ENCODE peak calls at places on chromosomes 4 and X, in seven cellular contexts. P is K562, G is transverse colon, O is neural progenitor cell, J is astrocyte of the cerebellum, U is HepG2, A is cardiac fibroblast. V is an unnamed sample.
A peak's percentile ranks its signal among the peaks of the same experiment; 100 is the strongest.

GRCh38 chr4:117093581-117093980 is 8.2 kb upstream of the TRAM1L1 start:
- DNase-seq in P (no peak), G (no peak), O (no peak), J (no peak), U (no peak), A (no peak), V (peak; percentile 14)

GRCh38 chr4:125368684-125369083 is 53.9 kb downstream of the FAT4 start:
- DNase-seq in P (no peak), G (no peak), O (no peak), J (peak; percentile 83), U (no peak), A (peak; percentile 88), V (peak; percentile 86)

GRCh38 chrX:21838937-21839333 is 482 bp upstream of the MBTPS2 start:
- DNase-seq in P (peak; percentile 11), G (no peak), O (no peak), J (no peak), U (peak; percentile 1), A (peak; percentile 53), V (peak; percentile 33)

GRCh38 chrX:129000018-129000417 is 523.3 kb downstream of the SMARCA1 start:
- DNase-seq in P (no peak), G (no peak), O (no peak), J (no peak), U (peak; percentile 3), A (no peak), V (no peak)

GRCh38 chr4:36152712-36153111 is 91.6 kb downstream of the ARAP2 start:
- DNase-seq in P (no peak), G (no peak), O (no peak), J (no peak), U (no peak), A (no peak), V (no peak)

GRCh38 chr4:179738822-179739221 is 2296.6 kb upstream of the AGA start:
- DNase-seq in P (no peak), G (no peak), O (no peak), J (no peak), U (no peak), A (no peak), V (no peak)

GRCh38 chr4:40918330-40918729 is 168.6 kb downstream of the NSUN7 start:
- DNase-seq in P (no peak), G (peak; percentile 40), O (no peak), J (peak; percentile 24), U (no peak), A (peak; percentile 94), V (peak; percentile 87)

GRCh38 chr4:97104006-97104405 is 1039.3 kb downstream of the STPG2 start:
- DNase-seq in P (no peak), G (no peak), O (no peak), J (no peak), U (no peak), A (no peak), V (no peak)

GRCh38 chr4:104532677-104533076 is 38.0 kb upstream of the CXXC4 start:
- DNase-seq in P (no peak), G (no peak), O (no peak), J (no peak), U (no peak), A (no peak), V (no peak)

GRCh38 chrX:151153086-151153485 is 23.3 kb upstream of the GPR50 start:
- DNase-seq in P (peak; percentile 11), G (no peak), O (peak; percentile 77), J (no peak), U (peak; percentile 0), A (peak; percentile 3), V (peak; percentile 42)

GRCh38 chrX:38839269-38839668 is 38.0 kb downstream of the MID1IP1 start:
- DNase-seq in P (no peak), G (no peak), O (no peak), J (no peak), U (peak; percentile 3), A (no peak), V (no peak)

GRCh38 chrX:78333521-78333920 is 6.1 kb upstream of the CYSLTR1 start:
- DNase-seq in P (no peak), G (no peak), O (no peak), J (no peak), U (no peak), A (peak; percentile 0), V (no peak)

GRCh38 chr4:170395773-170396172 is 306.0 kb upstream of the AADAT start:
- DNase-seq in P (no peak), G (no peak), O (no peak), J (no peak), U (no peak), A (no peak), V (no peak)

GRCh38 chrX:136623400-136623799 is 24.6 kb upstream of the CD40LG start:
- DNase-seq in P (no peak), G (no peak), O (no peak), J (no peak), U (no peak), A (no peak), V (no peak)

DNA sequence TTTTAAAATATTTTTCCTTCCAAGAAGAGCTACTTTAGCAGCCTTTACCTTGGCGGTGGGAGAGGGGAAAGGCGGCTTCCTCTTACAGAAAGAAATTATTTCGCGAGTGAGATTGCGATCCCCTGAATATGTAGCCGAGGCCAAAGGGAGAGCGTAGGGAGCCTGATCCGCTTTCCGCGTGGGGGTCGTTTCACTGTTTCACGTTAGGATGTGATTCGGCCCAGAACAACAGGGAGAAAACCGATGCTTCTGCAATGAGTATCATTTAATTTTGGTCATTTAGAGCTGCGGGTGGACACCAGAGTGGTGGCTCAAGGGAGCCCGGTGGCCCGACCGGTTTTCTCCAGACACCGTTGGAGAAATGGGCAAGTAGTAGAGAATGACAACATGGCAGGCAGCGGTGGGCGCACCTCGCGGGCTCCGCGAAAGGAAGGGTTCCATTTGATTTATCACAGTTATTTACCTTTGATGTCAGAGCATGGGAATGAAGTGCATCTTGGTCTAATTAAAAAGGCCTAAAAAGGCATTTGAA is 1.8 kb upstream of the PCDH19 start:
- DNase-seq in P (no peak), G (no peak), O (no peak), J (no peak), U (no peak), A (no peak), V (no peak)
- H3K4me3 ChIP-seq in P (no peak overlapping the region), G (no peak overlapping the region), O (peak overlapping the region; percentile 56), J (no peak overlapping the region), U (no peak overlapping the region), A (no peak overlapping the region), V (no peak overlapping the region)

GRCh38 chrX:11757729-11758399 is at the start of gene MSL3:
- DNase-seq in P (peak; percentile 63), G (peak; percentile 63), O (peak; percentile 81), J (no peak), U (no peak), A (peak; percentile 73), V (peak; percentile 63)

GRCh38 chrX:11760958-11761357 is 2.9 kb downstream of the MSL3 start:
- DNase-seq in P (no peak), G (no peak), O (no peak), J (no peak), U (no peak), A (no peak), V (no peak)

GRCh38 chrX:11759172-11759460 is 1.1 kb downstream of the MSL3 start:
- DNase-seq in P (no peak), G (no peak), O (no peak), J (no peak), U (no peak), A (no peak), V (no peak)

GRCh38 chrX:11758400-11759171 is 549 bp downstream of the MSL3 start:
- DNase-seq in P (peak; percentile 92), G (peak; percentile 88), O (peak; percentile 93), J (peak; percentile 31), U (peak; percentile 60), A (peak; percentile 88), V (peak; percentile 73)

DNA sequence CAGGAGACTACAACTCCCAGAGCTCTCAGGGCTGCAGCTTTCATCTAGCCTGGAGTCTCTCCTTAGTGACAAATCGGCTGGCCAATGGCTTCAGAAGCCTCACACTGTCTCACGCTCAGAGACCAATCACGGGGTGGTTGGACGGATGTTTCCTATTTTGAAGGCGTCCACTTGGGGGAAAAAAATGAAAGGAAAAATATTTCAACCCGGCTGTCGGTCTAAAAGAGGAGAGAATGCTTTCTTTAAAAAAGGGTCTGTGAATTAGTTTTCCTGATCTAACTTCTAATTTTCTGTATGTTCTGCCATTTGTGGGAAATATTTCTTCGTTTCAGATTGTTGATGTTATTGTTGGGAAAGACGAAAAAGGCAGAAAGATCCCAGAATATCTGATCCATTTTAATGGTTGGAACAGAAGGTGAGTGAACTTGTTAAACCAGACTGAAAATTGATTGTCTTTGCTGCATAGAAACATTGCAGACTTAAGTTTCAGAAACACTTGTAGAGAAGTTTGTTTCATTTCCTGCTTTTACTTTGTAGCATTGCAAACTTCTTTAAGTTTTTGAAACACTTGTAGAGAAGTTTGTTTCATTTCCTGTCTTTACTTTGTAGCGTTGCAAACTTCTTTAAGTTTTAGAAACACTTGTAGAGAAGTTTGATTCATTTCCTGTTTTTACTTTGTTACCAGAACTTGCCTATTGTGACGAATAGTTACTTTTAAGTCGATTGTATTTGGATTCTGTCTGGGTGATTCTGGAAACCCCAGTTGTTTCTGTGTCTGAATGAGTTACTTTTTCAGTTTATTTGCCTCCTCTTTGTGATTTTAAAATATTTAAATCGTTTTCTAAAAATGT is 1.6 kb downstream of the MSL3 start:
- DNase-seq in P (peak; percentile 90), G (peak; percentile 84), O (peak; percentile 90), J (peak; percentile 83), U (peak; percentile 88), A (peak; percentile 95), V (peak; percentile 92)
- TF ChIP-seq CTCF in P (no peak), G (no peak), O (no peak), J (no peak), U (no peak), A (no peak), V (no peak)

DNA sequence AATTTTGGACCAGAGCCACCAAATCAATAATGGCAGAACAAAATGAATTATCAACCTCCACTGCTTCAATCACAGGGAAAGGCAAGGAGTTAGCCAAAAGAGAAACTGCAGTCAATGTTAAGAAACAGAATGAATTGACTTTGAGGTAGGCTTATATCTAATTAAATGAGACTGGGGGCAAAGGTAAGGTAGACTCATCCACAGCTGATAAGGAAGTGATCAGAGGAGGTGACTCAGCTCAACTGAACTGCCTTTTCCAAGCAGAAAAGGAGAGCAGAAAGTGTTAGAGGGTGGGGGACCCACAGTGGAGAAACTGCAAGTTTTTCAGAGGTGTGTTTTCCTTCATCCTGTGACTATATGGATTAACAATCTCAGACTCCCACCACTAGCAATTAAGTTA is 345.8 kb upstream of the PPARGC1A start:
- DNase-seq in P (no peak), G (no peak), O (no peak), J (no peak), U (no peak), A (no peak), V (no peak)
- H3K4me3 ChIP-seq in P (no peak overlapping the region), G (no peak overlapping the region), O (no peak overlapping the region), J (no peak overlapping the region), U (no peak overlapping the region), A (no peak overlapping the region), V (no peak overlapping the region)

DNA sequence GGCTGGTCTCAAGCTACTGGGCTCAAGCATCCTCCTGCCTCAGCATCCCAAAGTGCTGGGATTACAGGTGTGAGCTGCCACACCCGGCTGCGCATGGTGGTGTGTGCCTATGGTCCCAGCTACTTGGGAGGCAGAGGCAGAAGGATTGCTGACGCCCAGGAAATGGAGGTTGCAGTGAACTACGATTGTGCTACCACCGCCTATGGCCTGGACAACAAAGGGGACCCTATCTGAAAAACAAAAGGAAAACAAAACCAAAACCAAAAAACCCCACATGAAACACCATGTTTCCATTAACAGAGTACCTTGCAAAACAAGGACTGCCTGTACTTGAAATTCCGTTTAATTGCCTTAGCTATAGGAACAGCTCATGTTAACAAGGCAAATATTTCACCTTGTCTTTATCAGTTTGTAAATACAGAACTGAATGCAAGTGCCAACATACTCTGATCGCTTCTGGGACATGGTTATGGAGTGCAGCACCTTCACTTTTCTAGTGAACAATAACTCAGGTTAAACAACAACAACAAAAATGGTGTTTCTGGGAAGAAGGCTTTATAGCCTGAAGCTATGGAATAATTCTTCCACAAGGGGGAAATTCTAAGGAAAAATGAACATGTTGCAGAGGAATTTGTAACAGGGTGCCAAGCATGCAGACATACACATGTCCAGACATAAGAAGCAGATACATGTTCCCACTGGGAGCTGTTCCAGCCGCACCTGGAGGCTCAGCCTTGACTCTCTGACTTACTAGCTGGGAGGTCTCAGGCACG is 73.2 kb upstream of the STS start:
- DNase-seq in P (no peak), G (no peak), O (no peak), J (no peak), U (no peak), A (no peak), V (no peak)
- TF ChIP-seq CTCF in P (no peak), G (no peak), O (peak; percentile 10), J (peak; percentile 21), U (no peak), A (no peak), V (peak; percentile 16)

V was measured in fibroblast of mammary gland.